ENCODE peak calls at places on chromosomes 1 and 21, in four cellular contexts. A is stimulated activated CD4-positive, alpha-beta T cell treated with anti-CD3 and anti-CD28 coated beads, Interleukin-12 subunit alpha, Interleukin-12 subunit beta, amount 100 ng/mL, for 4 hours; W is AG09319; I is brain pericyte. T is an unnamed sample.
A peak's percentile ranks its signal among the peaks of the same experiment; 100 is the strongest.

GRCh38 chr1:203476223-203476622 is 617 bp downstream of the PRELP start:
- DNase-seq in A (no peak), W (no peak), I (no peak), T (no peak)

GRCh38 chr1:229781453-229781852 is 155.4 kb downstream of the URB2 start:
- DNase-seq in A (no peak), W (no peak), I (no peak), T (no peak)

GRCh38 chr21:27677547-27677946 is 710.7 kb upstream of the ADAMTS5 start:
- DNase-seq in A (no peak), W (no peak), I (no peak), T (no peak)

GRCh38 chr1:184701821-184702220 is 52.8 kb downstream of the EDEM3 start:
- DNase-seq in A (no peak), W (no peak), I (no peak), T (no peak)

GRCh38 chr1:226814751-226815496 is 55.5 kb upstream of the PSEN2 start:
- DNase-seq in A (no peak), W (peak; percentile 70), I (peak; percentile 20), T (peak; percentile 45)

GRCh38 chr1:56002272-56002671 is 577.1 kb downstream of the PLPP3 start:
- DNase-seq in A (no peak), W (no peak), I (no peak), T (no peak)

GRCh38 chr1:5297199-5297877 is 642.9 kb downstream of the AJAP1 start:
- DNase-seq in A (no peak), W (no peak), I (no peak), T (no peak)

GRCh38 chr1:110243581-110243980 is 33.5 kb downstream of the KCNC4 start:
- DNase-seq in A (no peak), W (no peak), I (no peak), T (no peak)

GRCh38 chr1:11650331-11650991 is 3.8 kb downstream of the FBXO2 start:
- DNase-seq in A (peak; percentile 68), W (peak; percentile 15), I (no peak), T (no peak)

GRCh38 chr1:203368624-203369451 is 17.9 kb upstream of the FMOD start:
- DNase-seq in A (no peak), W (peak; percentile 82), I (no peak), T (no peak)

GRCh38 chr1:15724949-15725880 is 10.8 kb upstream of the SLC25A34 start:
- DNase-seq in A (no peak), W (no peak), I (no peak), T (no peak)

GRCh38 chr1:207056673-207057072 is 3.6 kb downstream of the PFKFB2 start:
- DNase-seq in A (no peak), W (no peak), I (no peak), T (no peak)

GRCh38 chr1:176766779-176767178 is 303.8 kb downstream of the PAPPA2 start:
- DNase-seq in A (no peak), W (no peak), I (no peak), T (no peak)

GRCh38 chr1:36989260-36989659 is 45.1 kb downstream of the GRIK3 start:
- DNase-seq in A (no peak), W (no peak), I (no peak), T (no peak)

GRCh38 chr1:167359295-167359694 is 138.6 kb downstream of the POU2F1 start:
- DNase-seq in A (no peak), W (no peak), I (no peak), T (no peak)

GRCh38 chr1:88016947-88017346 is 667.1 kb upstream of the PKN2 start:
- DNase-seq in A (no peak), W (no peak), I (no peak), T (no peak)

GRCh38 chr1:223747838-223748335 is 35.5 kb downstream of the CAPN2 start:
- DNase-seq in A (no peak), W (no peak), I (no peak), T (no peak)

GRCh38 chr1:209926045-209926444 is 12.0 kb upstream of the SYT14 start:
- DNase-seq in A (no peak), W (peak; percentile 67), I (no peak), T (peak; percentile 65)

GRCh38 chr21:32994305-32994704 is 31.4 kb upstream of the OLIG2 start:
- DNase-seq in A (no peak), W (peak; percentile 1), I (no peak), T (no peak)

GRCh38 chr1:212899845-212900244 is 41.8 kb downstream of the FLVCR1 start:
- DNase-seq in A (no peak), W (no peak), I (no peak), T (no peak)

GRCh38 chr1:180248176-180248575 is 18.1 kb downstream of the LHX4 start:
- DNase-seq in A (no peak), W (no peak), I (no peak), T (no peak)

GRCh38 chr1:2529776-2530500 is at the start of gene HES5:
- DNase-seq in A (no peak), W (no peak), I (no peak), T (no peak)

GRCh38 chr1:163673756-163674155 is 352.0 kb downstream of the NUF2 start:
- DNase-seq in A (no peak), W (no peak), I (no peak), T (no peak)

GRCh38 chr1:41626616-41627375 is 142.3 kb upstream of the EDN2 start:
- DNase-seq in A (peak; percentile 48), W (no peak), I (no peak), T (no peak)

GRCh38 chr1:168918860-168919741 is 187.4 kb upstream of the ATP1B1 start:
- DNase-seq in A (no peak), W (no peak), I (no peak), T (no peak)

GRCh38 chr1:212218911-212219310 is 66.3 kb upstream of the PPP2R5A start:
- DNase-seq in A (no peak), W (peak; percentile 80), I (peak; percentile 45), T (peak; percentile 47)

GRCh38 chr21:32467291-32467690 is 54.8 kb downstream of the EVA1C start:
- DNase-seq in A (no peak), W (no peak), I (no peak), T (no peak)

T was measured in smooth muscle cell of the brain vasculature.